ENCODE peak calls at places on chromosomes 4 and X, in four cellular contexts. R is psoas muscle, W is uterus, N is esophagus squamous epithelium. T is an unnamed sample.

GRCh38 chrX:44954562-44954961 is 81.6 kb downstream of the KDM6A start:
- DNase-seq in W (no peak), R (no peak), N (no peak), T (no peak)

GRCh38 chrX:123909498-123909897 is 49.6 kb downstream of the XIAP start:
- DNase-seq in R (no peak), W (no peak), N (no peak), T (no peak)

GRCh38 chrX:143648705-143649104 is 12.8 kb upstream of the SLITRK4 start:
- DNase-seq in R (no peak), W (no peak), N (no peak), T (no peak)

GRCh38 chr4:144557404-144557803 is 88.6 kb upstream of the HHIP start:
- DNase-seq in W (no peak), R (no peak), N (no peak), T (no peak)

GRCh38 chr4:126532527-126532926 is 1100.2 kb upstream of the INTU start:
- DNase-seq in W (no peak), R (no peak), N (no peak), T (no peak)

GRCh38 chr4:138290803-138291202 is 48.7 kb upstream of the SLC7A11 start:
- DNase-seq in W (no peak), R (no peak), N (no peak), T (no peak)

GRCh38 chr4:154779362-154779947 is 1.6 kb upstream of the RBM46 start:
- DNase-seq in N (no peak), W (no peak), R (no peak), T (no peak)

GRCh38 chr4:151581575-151581974 is 172.6 kb downstream of the FHIP1A start:
- DNase-seq in R (no peak), W (no peak), N (no peak), T (no peak)

GRCh38 chr4:7763106-7763505 is 176.6 kb downstream of the AFAP1 start:
- DNase-seq in W (no peak), N (no peak), R (no peak), T (no peak)

GRCh38 chr4:186342582-186342981 is 76.6 kb downstream of the F11 start:
- DNase-seq in R (no peak), N (no peak), W (no peak), T (no peak)

GRCh38 chr4:151715881-151716280 is 44.9 kb downstream of the GATB start:
- DNase-seq in N (no peak), R (no peak), W (no peak), T (no peak)

GRCh38 chr4:5884804-5885203 is 8.1 kb downstream of the CRMP1 start:
- DNase-seq in W (no peak), R (no peak), N (no peak), T (no peak)

GRCh38 chrX:16671005-16671404 is 21.0 kb downstream of the S100G start:
- DNase-seq in W (peak; percentile 18), N (no peak), R (no peak), T (no peak)

GRCh38 chrX:45683914-45684313 is 483.2 kb upstream of the DIPK2B start:
- DNase-seq in N (no peak), R (no peak), W (no peak), T (no peak)

GRCh38 chrX:40169193-40170086 is 71.7 kb upstream of the BCOR start:
- DNase-seq in W (peak; percentile 73), N (peak; percentile 20), R (peak; percentile 66), T (no peak)

GRCh38 chr4:81221303-81222081 is 6.5 kb upstream of the PRKG2 start:
- DNase-seq in W (no peak), N (no peak), R (no peak), T (no peak)

GRCh38 chr4:171202908-171203307 is 610.3 kb upstream of the GALNTL6 start:
- DNase-seq in N (no peak), R (no peak), W (no peak), T (no peak)

GRCh38 chrX:26586570-26586969 is 370.6 kb downstream of the MAGEB5 start:
- DNase-seq in N (no peak), W (no peak), R (no peak), T (no peak)

GRCh38 chr4:40897557-40898203 is 147.9 kb downstream of the NSUN7 start:
- DNase-seq in W (peak; percentile 47), N (no peak), R (peak; percentile 80), T (peak; percentile 72)

GRCh38 chr4:143986173-143986572 is 33.0 kb downstream of the GYPB start:
- DNase-seq in N (no peak), W (no peak), R (no peak), T (no peak)

GRCh38 chr4:118586357-118586790 is 98.8 kb upstream of the METTL14 start:
- DNase-seq in R (peak; percentile 59), N (no peak), W (no peak), T (no peak)

GRCh38 chrX:2351321-2351720 is 149.5 kb downstream of the DHRSX start:
- DNase-seq in R (no peak), W (peak; percentile 26), N (no peak), T (no peak)

GRCh38 chr4:112552668-112553067 is 36.7 kb upstream of the NEUROG2 start:
- DNase-seq in N (no peak), R (no peak), W (no peak), T (no peak)

GRCh38 chr4:66639361-66639760 is 905.9 kb downstream of the CENPC start:
- DNase-seq in N (no peak), W (no peak), R (no peak), T (no peak)

GRCh38 chrX:72467171-72467570 is 105.5 kb downstream of the HDAC8 start:
- DNase-seq in N (no peak), W (no peak), R (no peak), T (no peak)

GRCh38 chr4:173420324-173420752 is 21.4 kb upstream of the SCRG1 start:
- DNase-seq in N (no peak), R (no peak), W (no peak), T (no peak)

GRCh38 chr4:121479801-121480200 is 99.0 kb upstream of the QRFPR start:
- DNase-seq in N (no peak), W (no peak), R (no peak), T (no peak)

GRCh38 chr4:47852121-47852520 is 14.3 kb upstream of the CORIN start:
- DNase-seq in R (no peak), W (peak; percentile 39), N (no peak), T (no peak)
- TF ChIP-seq CTCF in R (no peak), W (no peak), N (no peak), T (no peak)

GRCh38 chr4:1232661-1233621 is 16.0 kb downstream of the CTBP1 start:
- DNase-seq in W (no peak), N (no peak), R (peak; percentile 66), T (no peak)
- H3K27ac ChIP-seq in W (peak overlapping the region; percentile 44), N (no peak overlapping the region), R (no peak overlapping the region), T (peak overlapping the region; percentile 48)

DNA sequence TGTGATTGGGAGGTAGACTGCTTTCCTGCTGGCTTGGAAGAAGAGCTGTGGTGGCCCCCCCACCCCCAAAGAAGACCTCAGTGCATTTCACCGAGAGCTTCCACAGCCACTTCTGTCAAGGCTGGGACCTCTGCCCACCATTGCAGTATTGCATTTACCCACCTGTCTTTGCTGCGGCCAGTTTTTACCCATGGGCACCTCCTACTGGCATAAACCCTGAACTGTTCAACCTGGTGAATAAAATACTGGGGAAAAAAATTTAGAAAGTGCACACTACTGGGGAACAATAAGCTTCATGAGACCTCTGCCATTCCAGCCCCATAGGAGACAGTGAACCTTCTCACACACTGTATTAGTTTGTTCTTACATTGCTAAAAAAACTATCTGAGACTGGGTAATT is 40.3 kb downstream of the ARFIP1 start:
- DNase-seq in R (no peak), N (no peak), W (no peak), T (no peak)
- TF ChIP-seq CTCF in R (no peak), N (no peak), W (no peak), T (no peak)

DNA sequence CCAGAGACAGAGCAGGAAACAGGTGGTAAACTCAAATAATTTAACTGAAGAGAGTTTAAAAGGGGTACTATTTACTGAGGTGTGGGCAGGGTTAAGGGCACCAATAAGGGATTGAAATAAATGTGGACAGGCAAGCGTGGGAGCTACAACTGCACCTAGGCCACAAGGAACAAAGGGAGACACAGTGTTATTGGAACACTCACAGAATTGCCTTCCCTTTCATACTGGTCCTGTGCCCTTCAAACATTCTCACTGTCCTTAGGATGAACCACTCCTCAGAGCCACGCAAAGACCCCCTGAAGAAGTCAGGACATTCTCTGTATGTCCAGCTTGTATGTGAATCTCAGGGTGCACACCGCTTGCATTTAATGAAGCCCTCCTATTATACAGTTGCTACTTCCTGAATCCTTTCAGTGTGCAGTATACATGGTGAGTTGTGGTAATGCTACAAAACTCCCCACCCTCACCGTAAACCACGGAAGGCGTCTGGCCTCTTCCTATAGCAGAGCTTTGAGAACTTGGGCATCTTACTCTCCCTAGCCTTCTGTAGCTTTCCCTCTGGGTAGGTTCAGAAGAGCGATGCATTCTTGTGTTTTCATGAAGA is 9.6 kb upstream of the MRPL1 start:
- DNase-seq in R (no peak), N (no peak), W (no peak), T (no peak)
- H3K27ac ChIP-seq in R (peak overlapping the region; percentile 11), N (no peak overlapping the region), W (peak overlapping the region; percentile 77), T (peak overlapping the region; percentile 52)

DNA sequence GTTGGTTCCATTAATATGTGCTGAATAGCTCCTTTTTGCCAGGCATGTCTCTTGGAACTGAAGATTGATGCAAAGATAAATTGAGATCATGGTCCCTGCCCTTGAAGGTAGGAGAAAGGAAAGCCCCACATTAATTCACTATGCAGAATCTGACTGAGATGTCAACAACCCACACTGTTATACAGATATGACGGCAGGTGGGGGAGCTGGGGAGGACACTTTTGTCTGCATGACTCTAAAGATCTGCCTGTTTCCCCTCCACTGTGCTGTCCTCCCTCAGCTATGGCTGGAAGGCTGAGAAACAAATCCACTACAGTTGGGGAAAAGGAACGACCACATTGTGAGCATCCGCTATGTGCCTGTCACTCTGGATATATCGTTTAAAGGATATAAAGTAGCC is 36.3 kb upstream of the IGFBP7 start:
- DNase-seq in W (no peak), N (no peak), R (no peak), T (no peak)
- TF ChIP-seq CTCF in W (no peak), N (no peak), R (no peak), T (no peak)

GRCh38 chr4:53490161-53490915 is 100.9 kb downstream of the LNX1 start:
- DNase-seq in R (no peak), N (no peak), W (no peak), T (no peak)

GRCh38 chr4:53494851-53495250 is 96.4 kb downstream of the LNX1 start:
- DNase-seq in R (no peak), W (no peak), N (no peak), T (no peak)

GRCh38 chr4:53484911-53485459 is 106.3 kb downstream of the LNX1 start:
- DNase-seq in N (no peak), W (no peak), R (no peak), T (no peak)

GRCh38 chr4:53490965-53491622 is 100.2 kb downstream of the LNX1 start:
- DNase-seq in W (peak; percentile 73), R (no peak), N (no peak), T (no peak)

GRCh38 chr4:53489279-53489889 is 101.9 kb downstream of the LNX1 start:
- DNase-seq in R (no peak), W (no peak), N (no peak), T (no peak)
- H3K27ac ChIP-seq in R (no peak overlapping the region), W (no peak overlapping the region), N (no peak overlapping the region), T (no peak overlapping the region)

DNA sequence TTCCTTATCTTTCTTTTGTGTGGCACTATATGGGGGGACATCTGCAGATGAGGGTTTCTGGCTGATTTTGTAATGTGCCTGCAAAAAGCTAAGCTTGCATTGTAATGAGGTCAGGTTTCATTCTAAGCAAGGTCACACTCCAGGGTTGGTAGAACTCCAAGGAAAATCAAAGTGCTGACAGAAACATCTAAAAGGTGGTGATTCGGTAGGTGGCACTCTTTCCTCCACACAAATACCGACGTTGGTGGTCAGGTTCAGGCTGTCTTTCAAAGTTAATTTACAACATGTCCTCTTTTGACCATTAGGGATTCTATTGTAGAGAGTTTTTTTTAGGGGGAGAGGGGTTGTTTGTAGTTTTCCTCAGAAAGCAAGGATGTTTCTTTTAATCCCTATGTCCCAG is 434.4 kb downstream of the PPARGC1A start:
- DNase-seq in N (no peak), W (no peak), R (no peak), T (no peak)
- TF ChIP-seq CTCF in N (no peak), W (no peak), R (peak; percentile 24), T (no peak)

T was measured in lung.